ENCODE peak calls at places on chromosomes 2 and 18, in five cellular contexts. X is choroid plexus epithelial cell, Z is astrocyte of the spinal cord, B is AG09309, N is tibial nerve. J is an unnamed sample.

GRCh38 chr2:203583084-203583695 is 48.1 kb upstream of the RAPH1 start:
- DNase-seq in B (no peak), X (no peak), Z (no peak), N (no peak), J (no peak)

GRCh38 chr2:15313657-15314056 is 247.5 kb downstream of the NBAS start:
- DNase-seq in X (peak), Z (peak), N (no peak), B (no peak), J (no peak)

GRCh38 chr2:161400076-161400475 is 16.0 kb upstream of the TBR1 start:
- DNase-seq in B (no peak), X (no peak), N (no peak), Z (no peak), J (no peak)

GRCh38 chr2:120552800-120553471 is 182.7 kb upstream of the GLI2 start:
- DNase-seq in B (no peak), X (peak), N (peak), Z (peak), J (peak)

GRCh38 chr2:105375001-105375561 is 23.8 kb downstream of the FHL2 start:
- DNase-seq in Z (peak), X (peak), B (no peak), N (no peak), J (no peak)

GRCh38 chr2:212609499-212609898 is 70.9 kb upstream of the ERBB4 start:
- DNase-seq in B (no peak), Z (no peak), N (no peak), X (no peak), J (no peak)

GRCh38 chr2:96345403-96345802 is 9.8 kb downstream of the NCAPH start:
- DNase-seq in X (peak), Z (no peak), N (no peak), B (no peak), J (no peak)

GRCh38 chr18:63346031-63346430 is 21.0 kb downstream of the KDSR start:
- DNase-seq in B (no peak), X (no peak), Z (no peak), N (no peak), J (no peak)

GRCh38 chr2:101794141-101794540 is 96.6 kb downstream of the MAP4K4 start:
- DNase-seq in N (no peak), X (peak), B (no peak), Z (no peak), J (no peak)

GRCh38 chr2:174634130-174635014 is 36.8 kb upstream of the WIPF1 start:
- DNase-seq in N (no peak), B (no peak), Z (no peak), X (peak), J (no peak)

GRCh38 chr2:118732432-118732831 is 115.0 kb downstream of the EN1 start:
- DNase-seq in X (no peak), B (no peak), Z (no peak), N (no peak), J (no peak)

GRCh38 chr2:7358865-7359264 is 441.7 kb downstream of the RNF144A start:
- DNase-seq in Z (no peak), X (no peak), N (no peak), B (no peak), J (no peak)

GRCh38 chr2:170381678-170382077 is 203.7 kb downstream of the MYO3B start:
- DNase-seq in B (no peak), X (no peak), N (no peak), Z (no peak), J (no peak)

GRCh38 chr18:75489493-75490190 is 62.1 kb upstream of the SMIM21 start:
- DNase-seq in B (peak), X (peak), Z (peak), N (no peak), J (no peak)

GRCh38 chr2:23207871-23208270 is 177.1 kb upstream of the KLHL29 start:
- DNase-seq in B (no peak), N (no peak), X (no peak), Z (no peak), J (no peak)

GRCh38 chr2:238517209-238517608 is 90.5 kb downstream of the ASB1 start:
- DNase-seq in B (no peak), Z (no peak), N (no peak), X (no peak), J (no peak)

GRCh38 chr2:238518828-238519186 is 92.1 kb downstream of the ASB1 start:
- DNase-seq in B (no peak), X (no peak), Z (no peak), N (no peak), J (no peak)

GRCh38 chr2:238520359-238520886 is 93.7 kb downstream of the ASB1 start:
- DNase-seq in N (no peak), B (no peak), X (no peak), Z (no peak), J (no peak)

GRCh38 chr2:238521002-238521401 is 94.3 kb downstream of the ASB1 start:
- DNase-seq in B (no peak), X (no peak), Z (no peak), N (no peak), J (no peak)

DNA sequence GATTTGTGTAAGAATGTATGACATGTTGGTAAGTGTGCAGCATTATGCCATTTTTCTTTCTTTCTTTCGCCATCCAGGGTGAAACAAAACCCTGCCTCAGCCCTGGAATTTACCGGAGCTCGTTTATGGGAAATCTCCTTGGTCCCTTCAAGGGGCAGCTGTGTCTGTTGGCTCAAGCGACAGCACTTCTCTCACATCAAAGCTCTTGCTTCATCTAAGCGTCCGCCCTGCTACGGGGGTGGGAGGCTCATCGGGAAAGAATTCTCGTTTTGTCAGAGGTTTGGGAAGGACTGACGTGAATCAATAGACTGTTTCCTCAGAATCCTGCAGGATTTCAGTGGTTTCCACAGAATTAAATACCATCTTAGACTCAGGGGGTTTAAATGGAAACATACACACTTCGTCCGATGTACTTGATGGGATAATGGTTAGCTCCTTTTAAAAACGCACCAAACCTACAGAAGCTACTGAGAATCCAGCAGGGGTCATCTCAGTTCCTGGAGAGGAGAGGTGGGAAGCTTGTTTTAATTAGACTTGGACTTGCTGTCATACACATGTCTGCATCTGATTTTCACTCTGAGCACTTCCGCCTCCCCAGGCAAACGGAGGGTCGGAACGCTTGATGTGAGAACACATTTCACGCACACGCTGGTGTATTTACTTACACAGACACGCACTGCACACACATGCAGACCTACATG is 91.5 kb downstream of the ASB1 start:
- DNase-seq in N (no peak), Z (peak), B (peak), X (peak), J (no peak)
- TF ChIP-seq CTCF in N (no peak), Z (no peak), B (peak), X (peak), J (no peak)

GRCh38 chr2:237859533-237860272 is at the start of gene RAMP1:
- DNase-seq in Z (no peak), X (no peak), B (no peak), N (no peak), J (no peak)
- TF ChIP-seq CTCF in Z (no peak), X (no peak), B (no peak), N (no peak), J (no peak)

DNA sequence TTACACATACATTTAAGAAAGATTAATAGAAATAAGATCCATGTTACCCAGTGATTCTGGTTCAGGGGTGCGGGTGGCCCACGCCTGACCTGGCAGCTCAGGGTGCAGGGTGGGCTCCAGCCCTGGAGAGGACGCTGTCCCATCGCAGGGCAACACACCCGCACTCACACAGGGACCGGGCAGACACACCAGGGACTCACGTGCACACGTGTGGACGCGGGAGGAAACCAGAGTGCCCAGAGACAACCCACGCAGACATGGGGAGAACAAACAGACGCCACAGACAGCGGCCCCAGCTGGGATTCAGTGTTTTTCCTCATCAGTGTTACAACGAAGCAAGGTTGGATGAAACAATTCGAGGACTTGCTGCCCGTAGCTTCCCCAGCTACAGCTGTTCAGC is 8.4 kb upstream of the ALLC start:
- DNase-seq in X (no peak), N (no peak), B (no peak), Z (no peak), J (no peak)
- TF ChIP-seq CTCF in X (no peak), N (no peak), B (no peak), Z (no peak), J (no peak)

GRCh38 chr2:239874636-239875356 is 150.3 kb downstream of the NDUFA10 start:
- DNase-seq in Z (no peak), B (no peak), X (no peak), N (no peak), J (no peak)

GRCh38 chr2:239876948-239877289 is 148.2 kb downstream of the NDUFA10 start:
- DNase-seq in B (no peak), Z (no peak), X (no peak), N (no peak), J (no peak)

GRCh38 chr2:239873656-239874635 is 151.2 kb downstream of the NDUFA10 start:
- DNase-seq in X (no peak), N (no peak), Z (no peak), B (no peak), J (no peak)

GRCh38 chr2:239878686-239879085 is 146.5 kb downstream of the NDUFA10 start:
- DNase-seq in Z (no peak), B (no peak), N (no peak), X (no peak), J (no peak)

GRCh38 chr2:239876241-239876947 is 148.7 kb downstream of the NDUFA10 start:
- DNase-seq in B (no peak), Z (no peak), X (no peak), N (no peak), J (no peak)
- TF ChIP-seq CTCF in B (no peak), Z (no peak), X (no peak), N (no peak), J (no peak)

GRCh38 chr18:46411191-46411590 is 245.8 kb downstream of the LOXHD1 start:
- DNase-seq in B (no peak), N (no peak), Z (no peak), X (no peak), J (no peak)

GRCh38 chr18:46406539-46406932 is 250.5 kb downstream of the LOXHD1 start:
- DNase-seq in B (no peak), X (no peak), N (no peak), Z (no peak), J (no peak)

GRCh38 chr18:46407471-46408166 is 249.4 kb downstream of the LOXHD1 start:
- DNase-seq in N (no peak), B (peak), Z (peak), X (peak), J (no peak)

GRCh38 chr18:46405832-46406538 is 251.0 kb downstream of the LOXHD1 start:
- DNase-seq in X (no peak), Z (no peak), B (no peak), N (no peak), J (no peak)

GRCh38 chr18:46408334-46408987 is 248.6 kb downstream of the LOXHD1 start:
- DNase-seq in X (peak), B (no peak), Z (no peak), N (no peak), J (no peak)
- TF ChIP-seq CTCF in X (peak), B (no peak), Z (no peak), N (no peak), J (no peak)

DNA sequence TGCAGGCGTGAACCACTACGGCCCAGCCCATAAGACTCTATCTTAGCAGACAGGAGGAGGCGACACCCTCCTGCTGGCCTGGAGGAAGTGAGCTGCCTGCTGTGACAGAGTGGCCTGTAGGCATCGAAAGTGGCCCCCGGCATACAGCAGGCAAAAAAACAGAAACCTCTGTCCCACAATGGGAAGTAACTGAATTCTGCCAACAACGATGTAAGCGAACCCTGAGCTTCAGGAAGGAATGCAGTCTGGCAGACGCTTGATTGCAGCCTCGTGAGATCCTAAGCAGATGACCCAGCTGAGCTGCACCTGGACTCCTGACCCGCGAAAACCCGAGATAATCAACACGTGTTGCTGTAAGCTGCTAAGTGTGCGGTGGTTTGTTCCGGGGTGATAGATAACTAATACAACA is 13.6 kb downstream of the MRO start:
- DNase-seq in N (no peak), B (no peak), Z (no peak), X (peak), J (no peak)
- TF ChIP-seq CTCF in N (no peak), B (no peak), Z (no peak), X (no peak), J (no peak)

GRCh38 chr2:74572178-74572925 is 17.8 kb downstream of the DOK1 start:
- DNase-seq in N (no peak), X (no peak), Z (no peak), B (no peak), J (no peak)
- TF ChIP-seq CTCF in N (no peak), X (peak), Z (no peak), B (no peak), J (no peak)

DNA sequence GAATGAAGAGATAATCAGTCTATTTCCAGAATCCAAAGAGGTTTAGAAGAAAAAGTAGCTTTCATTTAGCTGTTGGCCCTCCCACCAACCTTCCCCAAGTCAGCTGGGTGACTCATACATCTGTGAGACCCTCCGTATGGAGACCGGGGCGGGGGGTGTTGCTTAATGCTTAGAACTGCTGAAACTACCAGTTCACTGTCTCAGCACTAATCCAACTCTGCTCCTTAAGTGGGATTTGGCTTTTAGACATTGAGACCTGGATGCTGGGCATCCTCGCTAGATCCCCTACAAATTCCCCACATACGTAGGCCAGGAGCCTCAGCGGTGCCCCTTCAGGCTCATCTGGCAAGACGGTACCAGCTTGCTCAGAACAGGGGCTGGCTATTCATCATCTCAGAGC is at the start of gene SAG:
- DNase-seq in B (no peak), X (no peak), Z (no peak), N (no peak), J (no peak)
- TF ChIP-seq CTCF in B (no peak), X (no peak), Z (no peak), N (no peak), J (no peak)

DNA sequence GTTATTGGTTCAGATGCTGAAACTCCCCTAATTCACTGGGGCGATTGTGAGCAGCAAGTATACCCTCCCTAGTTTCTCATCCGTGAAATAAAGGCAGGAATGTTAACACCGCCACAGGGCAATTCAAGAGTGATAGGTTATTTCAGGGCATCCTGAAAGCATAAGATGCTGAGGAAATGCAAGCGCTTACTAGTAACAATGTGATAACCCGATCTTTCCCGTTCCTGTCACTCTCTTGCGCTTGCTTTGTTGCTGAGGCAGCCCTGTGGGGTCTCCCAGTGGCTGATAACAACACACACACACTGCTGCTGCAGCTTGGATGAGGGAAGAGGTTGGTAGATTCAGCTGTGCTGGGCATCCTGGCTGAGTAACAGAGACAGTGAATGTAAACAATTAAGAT is 259.3 kb downstream of the AGPS start:
- DNase-seq in N (no peak), Z (no peak), B (no peak), X (no peak), J (no peak)
- TF ChIP-seq CTCF in N (no peak), Z (no peak), B (no peak), X (no peak), J (no peak)

J was measured in omental fat pad.